ENCODE peak calls at places on chromosomes 1 and 21, in four cellular contexts. C, T, M and F are unnamed samples.

GRCh38 chr1:230891413-230891812 is 23.1 kb upstream of the C1orf198 start:
- DNase-seq in T (no peak), M (no peak), C (no peak), F (no peak)

GRCh38 chr1:17184822-17185484 is 20.0 kb upstream of the PADI1 start:
- DNase-seq in M (no peak), C (no peak), T (no peak), F (no peak)

GRCh38 chr1:212368073-212368484 is 46.6 kb downstream of the PACC1 start:
- DNase-seq in C (peak), M (peak), T (peak), F (peak)

GRCh38 chr1:221449801-221450470 is 292.0 kb downstream of the DUSP10 start:
- DNase-seq in C (no peak), M (no peak), T (no peak), F (no peak)

GRCh38 chr1:67668660-67669059 is 16.3 kb upstream of the GADD45A start:
- DNase-seq in T (no peak), M (no peak), C (no peak), F (no peak)

GRCh38 chr1:35555601-35556477 is 1.4 kb downstream of the KIAA0319L start:
- DNase-seq in C (no peak), M (peak), T (no peak), F (no peak)

GRCh38 chr1:23865543-23865930 is 2.6 kb downstream of the FUCA1 start:
- DNase-seq in T (peak), C (no peak), M (no peak), F (no peak)

GRCh38 chr21:36185498-36185897 is 28.9 kb downstream of the DOP1B start:
- DNase-seq in M (no peak), C (no peak), T (no peak), F (no peak)

GRCh38 chr1:110674337-110675059 is at the start of gene KCNA3:
- DNase-seq in T (no peak), C (peak), M (no peak), F (no peak)

GRCh38 chr1:219676012-219676770 is 63.3 kb upstream of the ZC3H11B start:
- DNase-seq in C (no peak), T (no peak), M (no peak), F (no peak)

GRCh38 chr1:55747285-55747890 is 532.2 kb upstream of the USP24 start:
- DNase-seq in T (no peak), M (no peak), C (no peak), F (no peak)

GRCh38 chr1:178551307-178551706 is 38.4 kb downstream of the TEX35 start:
- DNase-seq in M (peak), T (no peak), C (no peak), F (no peak)

GRCh38 chr1:40987439-40988276 is 8.2 kb downstream of the CTPS1 start:
- DNase-seq in M (no peak), T (no peak), C (no peak), F (no peak)

GRCh38 chr1:222079546-222079945 is 337.7 kb upstream of the DUSP10 start:
- DNase-seq in M (no peak), T (no peak), C (no peak), F (no peak)

GRCh38 chr1:159774465-159774864 is 6.3 kb upstream of the DUSP23 start:
- DNase-seq in M (no peak), C (no peak), T (no peak), F (no peak)

GRCh38 chr1:159771501-159771900 is 9.3 kb upstream of the DUSP23 start:
- DNase-seq in T (no peak), M (no peak), C (no peak), F (no peak)

GRCh38 chr1:159778266-159778665 is 2.5 kb upstream of the DUSP23 start:
- DNase-seq in T (no peak), M (no peak), C (no peak), F (no peak)

GRCh38 chr1:159779403-159779851 is 1.3 kb upstream of the DUSP23 start:
- DNase-seq in T (no peak), M (no peak), C (no peak), F (no peak)

GRCh38 chr1:159775716-159776115 is 5.0 kb upstream of the DUSP23 start:
- DNase-seq in C (no peak), T (no peak), M (no peak), F (no peak)
- TF ChIP-seq NFIC in C (no peak), T (no peak), M (no peak), F (no peak)

DNA sequence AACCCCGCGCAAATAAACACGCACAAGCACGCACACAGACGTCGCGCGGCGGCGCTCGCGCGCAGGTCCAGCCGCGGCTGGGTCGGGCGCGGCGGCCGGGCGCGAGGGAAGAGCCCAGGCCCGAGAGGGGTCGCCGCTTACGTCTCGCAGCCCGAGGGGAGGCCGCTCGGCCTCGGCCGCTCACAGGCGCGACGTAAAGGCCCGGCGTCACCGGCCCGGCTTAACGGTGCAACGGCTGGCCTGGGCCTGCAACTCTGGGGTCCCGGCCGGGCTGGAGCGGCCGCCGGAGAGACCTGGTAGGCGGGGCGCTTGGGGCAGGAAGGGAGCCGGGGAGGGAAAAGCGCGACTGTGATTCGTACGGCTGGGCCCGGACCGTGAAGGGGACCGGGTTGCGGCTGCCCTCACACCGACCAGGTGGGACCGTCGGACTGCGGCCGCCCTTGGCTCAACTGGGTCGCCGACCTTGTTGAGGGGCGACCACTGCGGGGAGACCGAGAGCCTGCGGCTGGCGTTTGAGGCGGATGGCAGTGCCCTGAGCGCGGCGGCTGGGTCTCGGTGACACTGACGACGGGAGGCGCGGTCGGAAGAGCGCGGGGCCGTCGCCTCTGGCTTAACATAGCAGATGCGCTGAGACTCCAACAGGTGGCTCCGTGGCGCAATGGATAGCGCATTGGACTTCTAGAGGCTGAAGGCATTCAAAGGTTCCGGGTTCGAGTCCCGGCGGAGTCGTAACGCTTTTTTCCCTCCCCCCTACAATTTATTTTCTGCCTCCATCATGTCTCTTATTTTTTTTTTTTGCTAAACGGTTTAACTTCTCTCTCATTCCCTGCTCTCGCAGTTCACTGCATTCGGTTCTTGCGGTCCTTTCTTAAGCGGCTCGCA is 31.8 kb downstream of the DNTTIP2 start:
- DNase-seq in M (peak), T (peak), C (peak), F (peak)
- TF ChIP-seq NFIC in M (no peak), T (no peak), C (peak), F (peak)

GRCh38 chr21:19433623-19434022 is 1030.0 kb upstream of the TMPRSS15 start:
- DNase-seq in M (no peak), T (no peak), C (no peak), F (peak)
- TF ChIP-seq NFIC in M (no peak), T (no peak), C (no peak), F (peak)

DNA sequence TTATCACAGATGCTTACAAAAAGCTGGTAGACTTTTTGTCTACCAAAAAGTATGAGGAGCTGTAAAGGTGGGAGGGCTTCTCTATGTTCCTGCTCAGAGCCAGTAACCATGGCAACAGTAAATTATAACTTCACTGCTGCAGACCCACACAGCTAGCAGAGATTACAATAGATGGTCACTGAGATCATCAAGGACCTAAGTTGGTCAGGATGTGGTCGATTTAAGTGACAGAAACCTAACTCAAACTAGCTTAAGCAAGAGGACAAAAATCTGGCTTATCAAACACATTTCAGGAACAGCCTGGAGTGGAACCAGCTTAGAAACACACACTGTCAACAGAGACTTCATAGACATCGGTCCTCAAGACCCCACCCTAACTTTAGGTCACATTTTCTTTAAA is 113.4 kb upstream of the ATP1A1 start:
- DNase-seq in T (no peak), M (no peak), C (no peak), F (no peak)
- TF ChIP-seq NFIC in T (no peak), M (no peak), C (no peak), F (no peak)

DNA sequence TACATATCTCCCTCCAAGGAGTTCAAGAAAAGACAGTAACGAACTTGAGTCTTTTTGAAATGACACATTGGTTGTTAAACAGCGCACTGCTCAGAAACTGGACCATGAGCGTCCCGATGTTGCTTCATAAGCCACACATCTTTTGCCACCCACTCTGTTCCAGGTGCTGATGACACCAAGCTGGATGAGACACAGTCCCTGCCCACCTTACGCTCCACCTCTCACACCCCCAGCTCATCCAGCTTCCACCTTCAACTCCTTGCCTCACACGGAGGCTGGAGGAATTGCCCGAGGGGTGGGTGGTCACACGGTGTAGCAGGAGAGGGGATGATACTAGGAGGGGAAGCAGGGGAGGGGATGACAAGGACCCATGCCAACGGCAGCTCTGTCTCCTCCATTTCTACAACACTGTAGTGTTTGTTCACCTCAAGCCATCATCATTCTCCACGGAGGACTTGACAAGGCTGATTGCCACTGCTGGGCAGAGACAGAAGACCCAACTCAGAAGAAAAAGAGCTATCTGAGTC is 148.5 kb upstream of the TNR start:
- DNase-seq in C (no peak), M (no peak), T (no peak), F (no peak)
- TF ChIP-seq NFIC in C (no peak), M (no peak), T (no peak), F (no peak)

GRCh38 chr21:32306021-32306780 is 7.5 kb downstream of the MRAP start:
- DNase-seq in C (peak), M (peak), T (no peak), F (peak)
- TF ChIP-seq NFIC in C (no peak), M (no peak), T (no peak), F (no peak)

DNA sequence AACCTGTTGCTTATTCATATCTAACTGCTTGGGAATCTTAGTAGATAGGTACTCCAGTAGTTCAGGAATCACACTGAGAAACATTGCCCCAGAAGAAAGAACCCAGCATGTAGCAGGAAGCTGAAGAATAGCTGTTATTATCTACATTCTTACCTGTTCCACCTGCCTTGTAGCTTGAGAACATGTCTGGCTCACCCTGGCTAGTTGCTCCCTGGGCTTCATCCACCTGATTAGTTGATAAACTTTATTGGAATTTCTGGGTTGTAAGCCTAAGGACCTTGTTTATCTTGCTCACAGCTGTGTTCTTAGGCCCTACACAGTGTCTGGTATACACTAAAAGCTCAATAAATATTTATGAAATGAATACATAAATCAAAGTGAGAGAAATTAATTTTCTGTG is 106.3 kb upstream of the DMRTA2 start:
- DNase-seq in T (no peak), M (no peak), C (no peak), F (no peak)
- TF ChIP-seq NFIC in T (no peak), M (no peak), C (no peak), F (no peak)